ENCODE peak calls at places on chromosomes 13 and 19, in four cellular contexts. I is SK-N-SH, R is IMR-90, H is K562. Y is an unnamed sample.

GRCh38 chr19:54189020-54189667 is at the start of gene MBOAT7:
- DNase-seq in I (no peak), R (no peak), H (peak), Y (no peak)

GRCh38 chr13:111514646-111515617 is 194.5 kb downstream of the TEX29 start:
- DNase-seq in I (no peak), R (no peak), H (no peak), Y (no peak)

GRCh38 chr19:28393574-28394336 is 819.2 kb downstream of the UQCRFS1 start:
- DNase-seq in I (no peak), R (no peak), H (no peak), Y (no peak)

GRCh38 chr13:29548722-29549446 is 46.6 kb downstream of the SLC7A1 start:
- DNase-seq in I (no peak), R (peak), H (no peak), Y (no peak)

GRCh38 chr13:87089391-87089790 is 581.8 kb upstream of the SLITRK5 start:
- DNase-seq in I (no peak), R (peak), H (no peak), Y (no peak)

GRCh38 chr19:56119585-56119978 is 1.5 kb downstream of the ZNF787 start:
- DNase-seq in I (peak), R (peak), H (no peak), Y (no peak)

GRCh38 chr13:113565526-113566226 is 18.9 kb upstream of the TFDP1 start:
- DNase-seq in I (no peak), R (no peak), H (no peak), Y (no peak)

GRCh38 chr13:113951246-113951999 is 22.5 kb downstream of the C13orf46 start:
- DNase-seq in I (peak), R (peak), H (peak), Y (peak)

GRCh38 chr19:42249149-42249750 is 5.7 kb downstream of the ERF start:
- DNase-seq in I (no peak), R (no peak), H (no peak), Y (no peak)

GRCh38 chr19:50258918-50259372 is 55.5 kb downstream of the MYH14 start:
- DNase-seq in I (peak), R (no peak), H (peak), Y (peak)

GRCh38 chr13:29513002-29513980 is 82.2 kb downstream of the SLC7A1 start:
- DNase-seq in I (no peak), R (peak), H (no peak), Y (no peak)

GRCh38 chr13:99384468-99384867 is 77.3 kb upstream of the GPR183 start:
- DNase-seq in I (no peak), R (no peak), H (no peak), Y (no peak)

GRCh38 chr19:2618611-2619010 is 83.9 kb downstream of the GNG7 start:
- DNase-seq in I (no peak), R (peak), H (no peak), Y (no peak)

DNA sequence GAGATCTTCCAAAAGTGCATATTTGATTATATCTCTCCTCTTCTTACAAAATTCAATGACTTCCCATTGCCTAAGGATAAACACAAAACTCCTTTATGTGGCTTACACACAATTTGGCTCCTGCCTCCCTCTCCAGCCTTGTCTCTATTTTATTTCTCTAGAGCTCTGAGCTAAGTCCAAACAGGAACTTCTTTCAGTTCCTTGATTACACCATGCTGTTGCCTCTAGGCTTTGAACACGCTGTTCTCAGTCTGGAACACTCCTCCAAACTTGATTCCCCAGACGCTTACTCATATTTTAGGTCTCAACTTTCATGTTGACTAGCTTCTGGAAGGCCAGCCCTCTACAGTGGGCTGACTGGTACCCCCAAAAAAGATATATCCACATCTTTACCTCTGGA is 258.5 kb downstream of the COG6 start:
- DNase-seq in I (no peak), R (no peak), H (no peak), Y (no peak)
- TF ChIP-seq RCOR1 in I (no peak), R (no peak), H (no peak), Y (no peak)

DNA sequence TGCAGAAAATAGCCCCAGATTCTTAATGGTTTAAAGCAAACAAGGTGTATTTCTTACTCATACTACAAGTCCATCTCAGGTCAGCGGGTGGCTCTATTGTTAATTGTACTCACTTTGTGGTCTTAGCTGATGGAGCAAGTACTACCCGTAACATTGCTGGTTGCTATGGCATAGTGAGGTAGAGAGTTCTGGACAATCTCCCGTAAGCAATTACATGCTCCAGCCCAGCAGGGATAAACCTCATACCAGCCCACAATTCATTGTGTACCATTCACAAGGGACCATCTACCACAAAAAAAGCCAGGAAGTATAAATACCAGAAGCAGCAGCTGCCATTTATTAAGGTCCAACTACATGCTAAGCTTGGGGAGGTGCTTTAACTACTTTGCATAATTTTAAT is 167.1 kb downstream of the PCDH9 start:
- DNase-seq in I (no peak), R (no peak), H (no peak), Y (no peak)
- TF ChIP-seq RCOR1 in I (no peak), R (no peak), H (no peak), Y (no peak)

GRCh38 chr13:40613192-40613818 is 53.1 kb downstream of the FOXO1 start:
- DNase-seq in I (no peak), R (no peak), H (no peak), Y (no peak)

GRCh38 chr13:40611635-40612422 is 54.6 kb downstream of the FOXO1 start:
- DNase-seq in I (no peak), R (no peak), H (no peak), Y (no peak)

GRCh38 chr13:40609972-40610726 is 56.3 kb downstream of the FOXO1 start:
- DNase-seq in I (no peak), R (no peak), H (no peak), Y (no peak)

GRCh38 chr13:40608308-40608707 is 58.1 kb downstream of the FOXO1 start:
- DNase-seq in I (no peak), R (no peak), H (no peak), Y (no peak)

GRCh38 chr13:40611004-40611403 is 55.4 kb downstream of the FOXO1 start:
- DNase-seq in I (no peak), R (no peak), H (no peak), Y (no peak)
- TF ChIP-seq RCOR1 in I (no peak), R (no peak), H (no peak), Y (no peak)

DNA sequence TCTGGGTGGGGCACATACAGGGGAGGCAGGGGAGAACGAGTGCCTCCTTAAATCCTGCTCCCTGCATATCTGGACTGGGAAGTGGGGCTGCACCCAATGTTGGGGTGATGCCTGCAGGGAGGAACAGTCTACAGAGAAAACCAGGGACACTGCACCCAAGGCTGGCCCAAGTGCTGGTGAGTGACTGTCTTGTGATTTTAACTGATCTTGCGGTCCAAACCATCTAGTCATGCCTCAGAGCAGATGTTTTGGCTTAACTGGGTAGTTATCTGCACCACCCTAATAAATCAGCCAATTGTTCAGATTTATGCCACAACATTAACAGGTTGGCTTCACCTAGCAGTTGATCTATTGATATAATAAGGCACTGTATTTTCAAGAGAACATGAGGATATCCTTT is 219.2 kb upstream of the IRS2 start:
- DNase-seq in I (no peak), R (no peak), H (no peak), Y (no peak)
- TF ChIP-seq RCOR1 in I (no peak), R (no peak), H (no peak), Y (no peak)

GRCh38 chr13:23796546-23796945 is 92.7 kb downstream of the MIPEP start:
- DNase-seq in I (no peak), R (peak), H (no peak), Y (no peak)
- TF ChIP-seq RCOR1 in I (no peak), R (no peak), H (no peak), Y (no peak)

GRCh38 chr19:21513651-21514050 is 8.2 kb downstream of the ZNF429 start:
- DNase-seq in I (no peak), R (no peak), H (no peak), Y (no peak)

GRCh38 chr19:21505459-21506393 is at the start of gene ZNF429:
- DNase-seq in I (peak), R (peak), H (peak), Y (no peak)

GRCh38 chr19:21508198-21508597 is 2.8 kb downstream of the ZNF429 start:
- DNase-seq in I (no peak), R (no peak), H (no peak), Y (no peak)
- TF ChIP-seq RCOR1 in I (no peak), R (no peak), H (peak), Y (no peak)

GRCh38 chr19:13033244-13033643 is 38.0 kb downstream of the NFIX start:
- DNase-seq in I (no peak), R (no peak), H (no peak), Y (no peak)

GRCh38 chr19:13032837-13033236 is 37.6 kb downstream of the NFIX start:
- DNase-seq in I (no peak), R (no peak), H (no peak), Y (no peak)

GRCh38 chr19:13034636-13035035 is 39.4 kb downstream of the NFIX start:
- DNase-seq in I (no peak), R (no peak), H (no peak), Y (no peak)

GRCh38 chr19:13035820-13036365 is 40.6 kb downstream of the NFIX start:
- DNase-seq in I (no peak), R (no peak), H (no peak), Y (no peak)

DNA sequence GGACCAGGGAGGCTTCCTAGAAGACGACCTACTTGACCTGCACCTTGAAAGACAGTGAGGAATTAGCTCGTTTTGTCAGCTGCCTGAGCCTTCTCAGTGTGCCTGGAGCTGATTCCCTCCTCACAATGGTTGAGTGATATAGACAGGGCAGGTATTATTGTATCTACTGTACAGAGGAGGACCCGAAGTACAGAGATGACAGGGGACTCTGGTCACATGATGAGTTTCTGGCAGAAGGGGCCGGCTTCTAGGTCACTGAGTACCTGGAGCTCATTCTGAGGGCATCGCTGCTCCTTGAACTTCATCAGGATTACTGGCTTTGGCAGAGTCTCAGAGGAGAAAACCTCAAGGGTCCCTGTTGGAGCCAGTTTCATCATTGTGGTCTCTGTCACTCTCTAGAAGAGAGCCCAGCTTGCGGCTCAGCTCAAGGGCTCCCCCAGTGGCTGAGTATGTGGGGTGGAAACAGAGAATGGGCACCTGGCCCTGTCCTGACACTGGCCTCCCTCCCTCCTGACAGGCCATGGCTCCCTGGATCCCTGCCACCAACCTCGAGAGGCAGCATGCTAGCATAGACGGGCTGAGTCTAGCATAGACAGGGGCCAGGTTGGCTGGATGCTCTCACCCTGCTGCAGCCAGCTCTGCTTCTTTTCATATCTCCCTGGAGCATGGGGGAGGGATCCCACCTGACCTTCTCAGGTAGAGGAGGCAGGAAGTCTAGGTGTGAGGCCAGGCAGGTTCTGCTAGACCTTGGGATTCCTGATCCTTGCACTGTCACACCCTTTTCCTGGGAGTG is 38.7 kb downstream of the NFIX start:
- DNase-seq in I (peak), R (peak), H (peak), Y (peak)
- TF ChIP-seq RCOR1 in I (no peak), R (no peak), H (no peak), Y (no peak)

Y was measured in A549.